ENCODE peak calls at places on chromosomes 1 and 21, in five cellular contexts. K is HEK293T, H is GM12878, J is HepG2, M is HCT116. R is an unnamed sample.

GRCh38 chr21:31326478-31327247 is 17.4 kb downstream of the TIAM1 start:
- DNase-seq in H (peak), K (no peak), J (no peak), M (no peak), R (no peak)

GRCh38 chr1:27391511-27392095 is 819 bp upstream of the GPR3 start:
- DNase-seq in H (no peak), K (no peak), J (peak), M (peak), R (peak)

GRCh38 chr1:34236089-34236488 is 59.4 kb downstream of the C1orf94 start:
- DNase-seq in J (peak), K (no peak), M (no peak), H (no peak), R (no peak)

GRCh38 chr1:200776949-200777348 is 38.3 kb downstream of the CAMSAP2 start:
- DNase-seq in J (peak), K (no peak), H (no peak), M (no peak), R (no peak)

GRCh38 chr1:213989740-213990472 is 2.1 kb downstream of the PROX1 start:
- DNase-seq in J (no peak), K (no peak), M (no peak), H (no peak), R (no peak)

GRCh38 chr21:38833122-38833521 is 27.4 kb downstream of the ETS2 start:
- DNase-seq in M (no peak), H (no peak), K (no peak), J (peak), R (no peak)

GRCh38 chr1:212479188-212479587 is 46.5 kb downstream of the NENF start:
- DNase-seq in H (no peak), M (no peak), K (no peak), J (no peak), R (no peak)

GRCh38 chr1:158020877-158021630 is 27.6 kb downstream of the KIRREL1 start:
- DNase-seq in K (no peak), J (no peak), H (no peak), M (no peak), R (no peak)

GRCh38 chr1:25727026-25727818 is 72.8 kb upstream of the SELENON start:
- DNase-seq in J (no peak), H (no peak), M (no peak), K (no peak), R (no peak)

GRCh38 chr1:220884981-220885918 is 6.0 kb downstream of the HLX start:
- DNase-seq in M (no peak), H (no peak), J (no peak), K (no peak), R (no peak)

GRCh38 chr1:185015598-185015997 is 29.8 kb upstream of the RNF2 start:
- DNase-seq in M (no peak), H (no peak), J (no peak), K (no peak), R (no peak)

GRCh38 chr21:15617968-15618367 is 111.8 kb upstream of the USP25 start:
- DNase-seq in J (no peak), M (no peak), K (no peak), H (no peak), R (no peak)

GRCh38 chr21:45248893-45249381 is 38.8 kb downstream of the POFUT2 start:
- DNase-seq in H (no peak), K (no peak), J (no peak), M (no peak), R (no peak)

GRCh38 chr21:45504516-45505415 is 37.5 kb downstream of the SLC19A1 start:
- DNase-seq in J (no peak), M (no peak), H (no peak), K (no peak), R (no peak)

GRCh38 chr1:3890389-3891328 is 9.4 kb downstream of the C1orf174 start:
- DNase-seq in M (no peak), K (no peak), J (no peak), H (no peak), R (no peak)

GRCh38 chr1:209643295-209644020 is 8.8 kb downstream of the LAMB3 start:
- DNase-seq in J (no peak), M (no peak), K (no peak), H (no peak), R (no peak)

GRCh38 chr1:103371234-103371633 is 154.3 kb upstream of the RNPC3 start:
- DNase-seq in J (no peak), H (no peak), K (no peak), M (no peak), R (no peak)
- TF ChIP-seq SP1 in J (no peak), H (no peak), K (no peak), M (no peak), R (no peak)

GRCh38 chr1:55632058-55632457 is 416.9 kb upstream of the USP24 start:
- DNase-seq in H (no peak), M (no peak), K (no peak), J (no peak), R (no peak)

GRCh38 chr1:55635856-55636255 is 420.7 kb upstream of the USP24 start:
- DNase-seq in K (no peak), H (no peak), M (no peak), J (no peak), R (no peak)

GRCh38 chr1:55636691-55637090 is 421.5 kb upstream of the USP24 start:
- DNase-seq in H (no peak), M (no peak), K (no peak), J (no peak), R (no peak)

GRCh38 chr1:55632906-55633305 is 417.7 kb upstream of the USP24 start:
- DNase-seq in M (no peak), H (no peak), K (peak), J (no peak), R (no peak)

DNA sequence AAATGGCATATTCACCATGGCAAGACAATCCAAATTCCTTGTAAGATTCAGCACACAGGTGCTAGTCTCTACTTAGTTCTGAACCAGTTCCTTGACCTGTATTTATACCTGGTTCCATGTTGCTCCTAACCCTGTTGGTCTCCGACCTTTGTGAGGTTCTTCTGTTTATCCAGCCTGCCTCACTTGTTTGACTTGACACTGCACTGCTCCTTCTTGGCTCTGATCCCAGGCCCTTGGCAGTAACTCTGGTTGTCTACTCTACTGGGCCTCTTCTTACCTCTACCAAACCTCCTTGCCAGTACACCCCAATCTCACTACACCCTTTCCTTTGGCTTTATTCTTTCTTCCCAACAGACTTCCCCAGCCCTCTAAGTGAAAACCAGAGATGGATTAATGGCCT is 419.4 kb upstream of the USP24 start:
- DNase-seq in H (no peak), J (no peak), K (no peak), M (no peak), R (no peak)
- TF ChIP-seq SP1 in H (no peak), J (no peak), K (no peak), M (no peak), R (no peak)

DNA sequence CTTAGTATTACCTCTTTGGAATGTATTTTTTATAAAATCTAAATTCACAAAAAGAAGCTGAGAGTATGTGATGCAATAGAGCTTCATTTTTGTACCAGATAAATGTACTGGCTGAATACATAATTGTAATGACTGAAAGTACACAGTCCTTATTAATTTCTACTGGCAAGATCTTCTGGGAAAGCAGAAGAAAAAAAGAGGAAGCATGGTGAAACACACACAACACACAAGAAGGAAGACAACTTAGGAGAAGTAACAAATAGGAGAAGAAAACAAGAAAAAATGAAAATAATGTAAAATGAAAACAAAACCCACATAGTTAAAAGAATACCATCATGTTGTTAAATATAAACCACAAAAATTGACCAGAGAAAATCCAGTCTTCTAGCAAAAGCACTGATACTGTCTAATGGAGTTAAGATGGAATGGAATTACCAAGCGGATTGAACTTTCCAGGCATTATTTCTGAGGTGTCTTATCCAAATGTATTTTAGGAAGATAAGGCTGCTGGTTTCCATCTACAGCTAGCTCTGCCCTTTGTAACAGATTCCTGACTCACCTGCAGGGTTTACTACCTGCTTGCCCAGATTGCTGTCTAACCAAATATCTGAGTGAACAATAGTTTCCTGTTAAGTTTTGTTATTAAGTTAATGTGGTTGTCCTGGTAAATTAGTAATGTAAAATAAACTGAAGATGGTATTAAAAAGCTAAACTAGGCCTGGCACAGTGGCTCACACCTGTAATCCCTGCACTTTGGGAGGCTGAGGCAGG is 4.5 kb upstream of the COP1 start:
- DNase-seq in K (no peak), M (no peak), J (no peak), H (no peak), R (no peak)
- TF ChIP-seq SP1 in K (no peak), M (no peak), J (no peak), H (no peak), R (no peak)

GRCh38 chr1:51519048-51519856 is at the start of gene EPS15:
- DNase-seq in M (peak), J (peak), K (peak), H (no peak), R (peak)
- TF ChIP-seq SP1 in M (peak), J (no peak), K (no peak), H (peak), R (peak)

DNA sequence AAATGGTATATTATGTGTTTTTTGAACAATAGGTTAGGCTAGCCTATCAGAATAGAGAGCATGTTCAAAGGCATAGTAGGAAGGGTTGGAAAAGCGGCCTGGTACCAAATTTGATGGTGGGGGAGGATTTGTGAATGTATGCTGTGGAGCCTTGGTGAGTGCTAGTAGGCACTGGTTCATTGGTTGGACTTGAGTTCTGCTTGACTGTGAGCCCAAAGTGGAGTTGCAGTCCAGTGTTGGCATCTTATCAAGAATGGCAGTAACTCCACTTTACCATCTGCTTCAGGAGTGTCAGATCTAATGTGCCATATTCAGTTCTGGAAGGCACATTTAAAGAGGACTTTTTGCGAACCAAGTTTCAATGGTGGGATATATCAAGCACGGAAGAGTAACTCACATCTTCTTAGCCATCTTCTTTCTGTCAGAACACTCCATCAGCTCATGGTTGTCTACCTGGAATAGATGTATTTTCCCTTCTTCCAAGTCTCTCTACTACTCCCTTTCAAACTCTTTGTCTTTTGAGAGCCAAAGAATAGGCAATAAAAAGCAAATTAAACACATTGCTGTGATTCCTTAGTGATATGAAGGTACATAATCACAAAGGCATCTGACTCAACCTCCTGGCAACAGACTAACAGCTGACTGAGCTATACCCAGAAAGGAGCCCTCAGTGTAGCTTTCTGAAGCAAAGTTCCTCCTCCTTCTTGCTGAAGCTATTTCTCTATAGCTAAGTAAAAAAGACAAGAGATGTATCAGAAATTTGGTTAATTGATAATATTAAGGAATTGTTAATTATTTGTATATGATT is 21.7 kb downstream of the LRRC8B start:
- DNase-seq in K (no peak), J (no peak), H (no peak), M (no peak), R (no peak)
- TF ChIP-seq SP1 in K (no peak), J (no peak), H (no peak), M (no peak), R (no peak)

GRCh38 chr1:35835398-35835797 is 27.6 kb downstream of the AGO4 start:
- DNase-seq in J (no peak), K (no peak), M (no peak), H (no peak), R (no peak)
- TF ChIP-seq SP1 in J (no peak), K (no peak), M (no peak), H (no peak), R (no peak)

DNA sequence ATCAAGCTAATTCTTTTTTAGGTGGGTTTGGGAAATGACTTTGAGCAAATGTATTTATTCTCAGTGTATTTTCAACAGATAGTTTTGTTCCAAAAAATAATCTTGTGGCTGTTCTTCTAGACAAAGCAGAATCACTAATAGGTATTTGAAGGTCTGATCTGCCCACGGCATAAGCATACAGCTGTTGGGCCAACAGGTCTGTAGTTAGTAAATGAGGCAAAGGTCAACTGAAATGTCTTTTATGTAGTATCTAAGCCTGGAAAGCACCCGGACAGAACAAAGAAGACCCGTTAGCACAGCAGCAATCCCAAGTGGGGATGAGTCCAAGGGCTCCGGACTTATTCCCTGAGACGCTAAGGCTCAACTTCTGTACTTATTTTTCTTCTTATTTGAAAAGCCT is 433.7 kb upstream of the ZP4 start:
- DNase-seq in J (no peak), K (no peak), H (no peak), M (no peak), R (no peak)
- TF ChIP-seq SP1 in J (no peak), K (no peak), H (no peak), M (no peak), R (no peak)

DNA sequence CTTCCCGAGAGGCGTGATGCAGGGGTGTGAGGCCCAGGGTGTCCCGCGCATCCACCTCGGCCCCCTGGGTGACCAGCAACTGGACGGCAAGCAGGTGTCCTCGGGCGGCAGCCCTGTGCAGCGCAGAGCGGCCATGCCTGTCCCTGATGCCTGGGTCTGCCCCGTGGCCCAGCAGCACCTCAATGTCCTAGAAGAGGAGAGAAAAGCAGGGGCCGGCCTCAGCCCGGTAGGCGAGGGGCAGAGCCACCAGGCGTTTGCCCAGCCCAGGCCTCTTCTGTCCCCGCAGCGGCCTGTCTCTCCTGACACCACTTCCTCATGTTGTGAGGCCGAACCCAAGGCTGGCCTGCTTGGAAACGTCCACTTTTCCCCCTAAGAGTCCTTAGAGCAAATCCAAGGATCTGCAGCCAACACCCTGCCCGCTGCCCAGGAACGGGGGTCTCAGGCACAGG is 1.7 kb downstream of the ANKRD65 start:
- DNase-seq in J (no peak), K (no peak), M (no peak), H (no peak), R (no peak)
- TF ChIP-seq SP1 in J (no peak), K (no peak), M (no peak), H (no peak), R (no peak)

GRCh38 chr1:23456226-23456625 is 27.8 kb downstream of the ASAP3 start:
- DNase-seq in J (no peak), H (no peak), K (no peak), M (no peak), R (no peak)
- TF ChIP-seq SP1 in J (no peak), H (no peak), K (no peak), M (no peak), R (no peak)